ENCODE peak calls at places on chromosomes 7 and 10, in four cellular contexts. K is RWPE1, X is Caco-2, W is amniotic stem cell. C is an unnamed sample.

GRCh38 chr7:108613147-108613948 is 43.7 kb downstream of the DNAJB9 start:
- DNase-seq in K (peak; percentile 26), X (no peak), W (peak; percentile 5), C (no peak)

GRCh38 chr7:108014747-108015682 is 12.1 kb upstream of the LAMB1 start:
- DNase-seq in K (peak; percentile 48), X (peak; percentile 61), W (no peak), C (no peak)

GRCh38 chr10:131250454-131251145 is 60.9 kb downstream of the TCERG1L start:
- DNase-seq in K (no peak), X (no peak), W (no peak), C (no peak)

GRCh38 chr7:2044311-2044882 is 188.3 kb downstream of the MAD1L1 start:
- DNase-seq in K (no peak), X (peak; percentile 30), W (no peak), C (no peak)

GRCh38 chr7:128893251-128894100 is 17.0 kb downstream of the KCP start:
- DNase-seq in K (peak; percentile 85), X (no peak), W (no peak), C (no peak)

GRCh38 chr7:24829787-24830186 is 72.5 kb upstream of the GSDME start:
- DNase-seq in K (peak; percentile 65), X (no peak), W (no peak), C (no peak)

GRCh38 chr10:22620140-22620857 is 94.1 kb downstream of the PIP4K2A start:
- DNase-seq in K (peak; percentile 90), X (no peak), W (peak; percentile 83), C (no peak)

GRCh38 chr10:44183667-44184632 is 200.9 kb downstream of the CXCL12 start:
- DNase-seq in K (no peak), X (no peak), W (no peak), C (no peak)

GRCh38 chr7:140521426-140521825 is 42.1 kb upstream of the MKRN1 start:
- DNase-seq in K (no peak), X (no peak), W (no peak), C (no peak)

GRCh38 chr10:17963431-17963830 is 11.7 kb downstream of the SLC39A12 start:
- DNase-seq in K (no peak), X (no peak), W (no peak), C (no peak)

GRCh38 chr10:14478201-14478600 is 147.5 kb upstream of the FRMD4A start:
- DNase-seq in K (no peak), X (no peak), W (no peak), C (no peak)

GRCh38 chr10:31404640-31405039 is 85.6 kb downstream of the ZEB1 start:
- DNase-seq in K (no peak), X (no peak), W (no peak), C (no peak)

GRCh38 chr10:72387187-72387586 is 32.5 kb upstream of the DNAJB12 start:
- DNase-seq in K (no peak), X (no peak), W (no peak), C (no peak)

GRCh38 chr7:2014391-2015241 is 218.1 kb downstream of the MAD1L1 start:
- DNase-seq in K (no peak), X (peak; percentile 29), W (no peak), C (no peak)

GRCh38 chr10:102299873-102300272 is 54.5 kb downstream of the GBF1 start:
- DNase-seq in K (peak; percentile 57), X (no peak), W (no peak), C (no peak)

GRCh38 chr7:38102486-38102885 is 75.6 kb upstream of the STARD3NL start:
- DNase-seq in K (no peak), X (no peak), W (no peak), C (no peak)

GRCh38 chr7:132596588-132596987 is 20.3 kb upstream of the PLXNA4 start:
- DNase-seq in K (no peak), X (no peak), W (no peak), C (no peak)